ENCODE peak calls at places on chromosomes 4 and X, in six cellular contexts. I is lower leg skin; B is SK-N-SH; W is endodermal cell; S is lower lobe of right lung; G is CD8-positive, alpha-beta T cell. J is an unnamed sample.

GRCh38 chr4:48909697-48910096 is 3.1 kb upstream of the OCIAD2 start:
- DNase-seq in I (no peak), B (peak), W (peak), S (no peak), G (no peak), J (peak)

GRCh38 chr4:52142816-52143215 is 91.7 kb downstream of the SPATA18 start:
- DNase-seq in I (no peak), B (no peak), W (no peak), S (no peak), G (no peak), J (no peak)

GRCh38 chr4:19835429-19835828 is 416.3 kb upstream of the SLIT2 start:
- DNase-seq in I (no peak), B (no peak), W (no peak), S (no peak), G (no peak), J (no peak)

GRCh38 chr4:164648151-164648848 is 105.6 kb upstream of the SMIM31 start:
- DNase-seq in I (no peak), B (no peak), W (no peak), S (no peak), G (no peak), J (no peak)

GRCh38 chr4:74023709-74024108 is 14.8 kb downstream of the CXCL3 start:
- DNase-seq in I (no peak), B (no peak), W (no peak), S (no peak), G (no peak), J (no peak)

GRCh38 chr4:135552131-135552530 is 1350.5 kb upstream of the PABPC4L start:
- DNase-seq in I (no peak), B (no peak), W (no peak), S (no peak), G (no peak), J (no peak)

GRCh38 chr4:13533670-13534343 is 10.5 kb downstream of the NKX3-2 start:
- DNase-seq in I (no peak), B (peak), W (peak), S (no peak), G (no peak), J (no peak)

GRCh38 chr4:183153190-183153916 is 54.3 kb downstream of the WWC2 start:
- DNase-seq in I (no peak), B (no peak), W (no peak), S (no peak), G (no peak), J (no peak)

GRCh38 chr4:158805628-158806471 is 37.0 kb downstream of the FNIP2 start:
- DNase-seq in I (peak), B (peak), W (no peak), S (no peak), G (no peak), J (no peak)

GRCh38 chrX:42748067-42748850 is 29.7 kb downstream of the PPP1R2C start:
- DNase-seq in I (no peak), B (no peak), W (peak), S (no peak), G (no peak), J (no peak)

GRCh38 chr4:147707892-147708672 is 23.8 kb upstream of the ARHGAP10 start:
- DNase-seq in I (peak), B (peak), W (peak), S (no peak), G (peak), J (no peak)

GRCh38 chrX:103063918-103064434 is at the start of gene BEX1:
- DNase-seq in I (no peak), B (peak), W (peak), S (peak), G (no peak), J (no peak)

GRCh38 chr4:110484767-110485166 is 8.8 kb downstream of the ENPEP start:
- DNase-seq in I (no peak), B (no peak), W (no peak), S (no peak), G (no peak), J (peak)

GRCh38 chr4:101938836-101939235 is 148.3 kb downstream of the BANK1 start:
- DNase-seq in I (no peak), B (no peak), W (no peak), S (no peak), G (no peak), J (no peak)

GRCh38 chrX:46326161-46326560 is 219.1 kb downstream of the ZNF674 start:
- DNase-seq in I (no peak), B (no peak), W (no peak), S (no peak), G (no peak), J (no peak)

GRCh38 chrX:2785538-2785937 is 33.7 kb downstream of the XG start:
- DNase-seq in I (no peak), B (no peak), W (no peak), S (no peak), G (no peak), J (no peak)

GRCh38 chr4:34417160-34417559 is 1827.2 kb downstream of the ARAP2 start:
- DNase-seq in I (no peak), B (no peak), W (no peak), S (no peak), G (no peak), J (no peak)

GRCh38 chr4:70855464-70855863 is 15.8 kb upstream of the GRSF1 start:
- DNase-seq in I (no peak), B (no peak), W (no peak), S (no peak), G (no peak), J (no peak)

GRCh38 chr4:48102303-48102702 is 31.7 kb downstream of the TXK start:
- DNase-seq in I (no peak), B (no peak), W (no peak), S (no peak), G (no peak), J (no peak)

GRCh38 chr4:182925298-182925738 is 8.1 kb upstream of the DCTD start:
- DNase-seq in I (no peak), B (peak), W (peak), S (peak), G (peak), J (no peak)

GRCh38 chrX:10537308-10537707 is 83.1 kb downstream of the MID1 start:
- DNase-seq in I (no peak), B (no peak), W (no peak), S (no peak), G (no peak), J (no peak)

GRCh38 chr4:151921811-151922210 is 161.0 kb upstream of the GATB start:
- DNase-seq in I (no peak), B (no peak), W (no peak), S (no peak), G (no peak), J (no peak)

GRCh38 chr4:2248821-2249261 is 6.9 kb upstream of the HAUS3 start:
- DNase-seq in I (peak), B (peak), W (no peak), S (peak), G (no peak), J (no peak)

GRCh38 chr4:103934178-103934789 is 214.5 kb upstream of the TACR3 start:
- DNase-seq in I (no peak), B (peak), W (no peak), S (no peak), G (no peak), J (peak)

GRCh38 chr4:27702710-27703431 is 842.2 kb downstream of the STIM2 start:
- DNase-seq in I (no peak), B (peak), W (peak), S (no peak), G (no peak), J (no peak)

GRCh38 chr4:26032142-26032541 is 118.1 kb downstream of the SMIM20 start:
- DNase-seq in I (no peak), B (no peak), W (no peak), S (no peak), G (no peak), J (peak)

GRCh38 chr4:87570290-87570689 is 38.0 kb upstream of the DSPP start:
- DNase-seq in I (no peak), B (no peak), W (no peak), S (no peak), G (no peak), J (no peak)

GRCh38 chrX:130118941-130119640 is 8.8 kb upstream of the ELF4 start:
- DNase-seq in I (no peak), B (no peak), W (no peak), S (no peak), G (no peak), J (peak)

GRCh38 chrX:137058339-137059127 is 24.7 kb upstream of the GPR101 start:
- DNase-seq in I (no peak), B (no peak), W (no peak), S (no peak), G (no peak), J (no peak)

GRCh38 chrX:106039920-106040319 is 1.4 kb upstream of the SERPINA7 start:
- DNase-seq in I (no peak), B (no peak), W (peak), S (no peak), G (no peak), J (no peak)

GRCh38 chrX:130416785-130417184 is 15.0 kb downstream of the RBMX2 start:
- DNase-seq in I (no peak), B (no peak), W (no peak), S (no peak), G (no peak), J (no peak)

GRCh38 chr4:143203577-143203976 is 18.9 kb downstream of the USP38 start:
- DNase-seq in I (no peak), B (no peak), W (no peak), S (no peak), G (no peak), J (no peak)

GRCh38 chr4:143199503-143199902 is 14.8 kb downstream of the USP38 start:
- DNase-seq in I (no peak), B (no peak), W (no peak), S (no peak), G (no peak), J (no peak)

GRCh38 chr4:143207555-143207954 is 22.8 kb downstream of the USP38 start:
- DNase-seq in I (no peak), B (peak), W (no peak), S (no peak), G (no peak), J (no peak)

DNA sequence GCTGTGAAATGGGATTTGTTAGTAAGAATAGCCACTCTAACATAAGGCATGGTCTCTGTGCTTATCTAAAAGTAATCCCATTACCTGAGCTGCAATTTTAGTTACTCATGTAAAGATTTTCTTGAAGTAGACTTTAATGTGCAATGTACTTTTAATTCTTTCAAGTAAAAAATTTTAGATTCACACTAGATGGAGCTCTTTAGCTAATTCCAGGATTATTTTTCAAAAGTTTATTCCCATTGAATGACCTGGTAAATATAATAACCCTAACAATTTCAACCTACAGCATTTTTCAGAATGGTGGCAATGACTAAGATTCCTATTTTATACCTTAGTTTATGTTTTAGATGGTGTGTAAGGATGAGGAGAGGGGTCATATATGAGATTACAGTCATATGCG is 18.1 kb downstream of the USP38 start:
- DNase-seq in I (no peak), B (no peak), W (no peak), S (no peak), G (no peak), J (no peak)
- TF ChIP-seq CTCF in I (no peak), B (peak), W (peak), S (peak), G (no peak), J (peak)

GRCh38 chr4:7436256-7436655 is 1.5 kb upstream of the PSAPL1 start:
- DNase-seq in I (no peak), B (no peak), W (no peak), S (no peak), G (no peak), J (no peak)
- H3K4me3 ChIP-seq in I (no peak), B (no peak), W (no peak), S (no peak), G (no peak), J (no peak)

DNA sequence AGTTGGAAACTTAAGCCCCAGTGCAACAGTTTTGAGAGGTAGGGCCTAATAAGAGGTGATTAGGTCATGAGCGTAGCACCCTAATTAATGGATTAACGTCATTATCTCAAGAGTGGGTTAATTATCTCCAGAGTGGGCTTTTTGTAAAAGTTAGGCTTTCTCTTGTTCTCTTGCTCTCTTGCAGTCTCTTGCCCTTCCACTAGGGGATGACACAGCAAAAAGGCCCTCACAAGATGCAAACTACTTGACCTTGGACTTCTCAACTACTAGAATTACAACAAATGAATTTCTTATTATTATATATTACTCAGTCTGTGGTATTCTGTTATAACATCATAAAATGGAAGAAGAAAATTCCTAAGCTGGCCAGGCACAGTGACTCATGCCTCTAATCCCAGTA is 22.1 kb upstream of the NDST3 start:
- DNase-seq in I (no peak), B (no peak), W (no peak), S (no peak), G (no peak), J (no peak)
- TF ChIP-seq CTCF in I (no peak), B (peak), W (peak), S (no peak), G (no peak), J (peak)

GRCh38 chr4:39883645-39884044 is 94.1 kb downstream of the PDS5A start:
- DNase-seq in I (no peak), B (no peak), W (no peak), S (no peak), G (no peak), J (no peak)
- H3K4me3 ChIP-seq in I (no peak), B (no peak), W (no peak), S (no peak), G (no peak), J (no peak)

GRCh38 chrX:131626681-131627296 is 82.9 kb downstream of the OR13H1 start:
- DNase-seq in I (no peak), B (peak), W (peak), S (no peak), G (no peak), J (no peak)
- TF ChIP-seq CTCF in I (no peak), B (peak), W (peak), S (no peak), G (no peak), J (no peak)

GRCh38 chrX:153685179-153685536 is 2.6 kb upstream of the SLC6A8 start:
- DNase-seq in I (no peak), B (peak), W (peak), S (no peak), G (no peak), J (no peak)
- H3K4me3 ChIP-seq in I (no peak), B (no peak), W (no peak), S (no peak), G (no peak), J (no peak)